ENCODE peak calls at places on chromosomes 6 and 20, in seven cellular contexts. T, K, Z, U, P, H and Q are unnamed samples.

GRCh38 chr20:21018576-21018975 is 87.6 kb downstream of the LINC00237 start:
- DNase-seq in T (no peak), P (no peak), H (no peak), K (no peak), U (no peak), Z (no peak), Q (no peak)

GRCh38 chr20:35661013-35661412 is 3.7 kb downstream of the CPNE1 start:
- DNase-seq in U (no peak), T (no peak), Z (no peak), P (no peak), K (no peak), H (no peak), Q (no peak)

GRCh38 chr20:50425076-50425475 is 85.1 kb upstream of the PTPN1 start:
- DNase-seq in K (peak; percentile 71), U (no peak), P (no peak), T (no peak), H (no peak), Z (no peak), Q (no peak)

GRCh38 chr6:122604676-122605075 is 5.5 kb upstream of the PKIB start:
- DNase-seq in T (no peak), P (no peak), U (no peak), Z (no peak), H (no peak), K (no peak), Q (no peak)

GRCh38 chr20:9068232-9068781 is 580 bp upstream of the PLCB4 start:
- DNase-seq in U (peak; percentile 78), H (peak; percentile 70), K (peak; percentile 56), Z (no peak), P (peak; percentile 26), T (no peak), Q (no peak)

GRCh38 chr20:294602-295001 is 2.8 kb upstream of the ZCCHC3 start:
- DNase-seq in U (no peak), P (no peak), T (no peak), H (no peak), K (peak; percentile 68), Z (no peak), Q (no peak)

GRCh38 chr6:74113901-74114300 is 417.9 kb downstream of the CD109 start:
- DNase-seq in U (no peak), H (no peak), K (no peak), T (no peak), Z (no peak), P (no peak), Q (no peak)

GRCh38 chr20:9996944-9997343 is 37.8 kb upstream of the ANKEF1 start:
- DNase-seq in K (no peak), T (no peak), P (peak; percentile 25), Z (no peak), U (no peak), H (no peak), Q (no peak)

GRCh38 chr20:25053207-25054132 is 4.5 kb downstream of the ACSS1 start:
- DNase-seq in Z (no peak), K (peak; percentile 92), T (no peak), U (peak; percentile 85), H (peak; percentile 83), P (no peak), Q (no peak)

GRCh38 chr6:72042088-72042487 is 155.7 kb downstream of the RIMS1 start:
- DNase-seq in Z (no peak), T (no peak), U (no peak), P (no peak), K (peak; percentile 24), H (no peak), Q (no peak)

GRCh38 chr20:34249291-34249690 is 8.1 kb downstream of the ASIP start:
- DNase-seq in K (peak; percentile 86), U (no peak), H (no peak), P (no peak), Z (no peak), T (no peak), Q (no peak)

GRCh38 chr20:48728042-48728837 is 99.6 kb downstream of the PREX1 start:
- DNase-seq in K (no peak), T (no peak), H (no peak), U (no peak), P (no peak), Z (no peak), Q (no peak)

GRCh38 chr6:101582786-101583185 is 189.3 kb downstream of the GRIK2 start:
- DNase-seq in K (no peak), Z (no peak), T (no peak), P (no peak), U (no peak), H (no peak), Q (no peak)

GRCh38 chr6:131572686-131573415 is at the start of gene ARG1:
- DNase-seq in K (no peak), Z (no peak), T (no peak), U (no peak), H (no peak), P (no peak), Q (no peak)